ENCODE peak calls at places on chromosomes 5 and 9, in four cellular contexts. F, K, G and D are unnamed samples.

GRCh38 chr5:31886206-31886605 is 247.3 kb downstream of the PDZD2 start:
- DNase-seq in F (no peak), K (no peak), G (no peak), D (no peak)

GRCh38 chr5:79956173-79956670 is 34.8 kb downstream of the MTX3 start:
- DNase-seq in F (peak; percentile 84), K (no peak), G (no peak), D (no peak)

GRCh38 chr9:109956811-109957440 is 176.9 kb downstream of the PALM2AKAP2 start:
- DNase-seq in F (peak; percentile 33), K (no peak), G (no peak), D (no peak)

GRCh38 chr5:59036274-59036961 is 453.5 kb downstream of the RAB3C start:
- DNase-seq in F (peak; percentile 97), K (peak; percentile 54), G (peak; percentile 81), D (no peak)

GRCh38 chr5:14428302-14429081 is 153.1 kb upstream of the OTULINL start:
- DNase-seq in F (peak; percentile 51), K (no peak), G (no peak), D (no peak)

GRCh38 chr5:98940586-98940985 is 11.8 kb upstream of the CHD1 start:
- DNase-seq in F (peak; percentile 62), K (no peak), G (no peak), D (no peak)

GRCh38 chr9:99296375-99296951 is 74.4 kb downstream of the SEC61B start:
- DNase-seq in F (no peak), K (no peak), G (no peak), D (no peak)

GRCh38 chr5:122517091-122517490 is 205.1 kb downstream of the SNCAIP start:
- DNase-seq in F (no peak), K (no peak), G (no peak), D (no peak)

GRCh38 chr5:122327110-122327509 is 15.1 kb downstream of the SNCAIP start:
- DNase-seq in F (no peak), K (no peak), G (peak; percentile 45), D (no peak)

GRCh38 chr5:36090033-36090432 is 23.4 kb upstream of the UGT3A2 start:
- DNase-seq in F (peak; percentile 39), K (no peak), G (peak; percentile 33), D (peak; percentile 55)

GRCh38 chr9:9747787-9748186 is 865.0 kb downstream of the PTPRD start:
- DNase-seq in F (no peak), K (no peak), G (no peak), D (no peak)

GRCh38 chr9:37984672-37985611 is 81.0 kb upstream of the SLC25A51 start:
- DNase-seq in F (peak; percentile 72), K (no peak), G (peak; percentile 64), D (no peak)

GRCh38 chr5:122586351-122586750 is 188.5 kb upstream of the SNX2 start:
- DNase-seq in F (peak; percentile 59), K (no peak), G (no peak), D (no peak)

GRCh38 chr9:89428901-89429890 is 68.7 kb downstream of the SEMA4D start:
- DNase-seq in F (no peak), K (peak; percentile 70), G (no peak), D (no peak)

GRCh38 chr5:154110781-154111180 is 72.0 kb downstream of the MFAP3 start:
- DNase-seq in F (peak; percentile 24), K (no peak), G (no peak), D (no peak)

GRCh38 chr9:126790561-126790960 is 14.3 kb upstream of the ZBTB43 start:
- DNase-seq in F (no peak), K (no peak), G (no peak), D (no peak)

GRCh38 chr5:176438959-176439757 is 9.0 kb upstream of the FAF2 start:
- DNase-seq in F (peak; percentile 62), K (no peak), G (no peak), D (no peak)

GRCh38 chr9:133478851-133479711 is at the start of gene SLC2A6:
- DNase-seq in F (peak; percentile 73), K (peak; percentile 87), G (peak; percentile 90), D (peak; percentile 39)